ENCODE peak calls at places on chromosome X, in four cellular contexts. A, X, H and Y are unnamed samples.

GRCh38 chrX:24124227-24124799 is 25.2 kb upstream of the ZFX start:
- ATAC-seq in H (no peak), X (no peak), A (no peak), Y (no peak)

GRCh38 chrX:150086371-150086770 is 148.1 kb upstream of the EOLA2 start:
- ATAC-seq in H (no peak), A (no peak), X (no peak), Y (no peak)

GRCh38 chrX:15564981-15565579 is 35.7 kb downstream of the ACE2 start:
- ATAC-seq in A (peak; percentile 97), H (peak; percentile 92), X (peak; percentile 89), Y (peak; percentile 73)

GRCh38 chrX:45363596-45363995 is 162.9 kb upstream of the DIPK2B start:
- ATAC-seq in X (no peak), H (no peak), A (no peak), Y (no peak)

GRCh38 chrX:17081535-17081934 is 135.1 kb downstream of the REPS2 start:
- ATAC-seq in H (no peak), A (no peak), X (peak; percentile 65), Y (peak; percentile 75)

GRCh38 chrX:13076176-13076956 is 31.9 kb upstream of the FAM9C start:
- ATAC-seq in H (peak; percentile 58), X (no peak), A (peak; percentile 41), Y (no peak)

GRCh38 chrX:123854329-123854728 is 5.5 kb upstream of the XIAP start:
- ATAC-seq in A (no peak), X (no peak), H (no peak), Y (no peak)

GRCh38 chrX:30248854-30249253 is 1.9 kb downstream of the MAGEB1 start:
- ATAC-seq in A (no peak), X (no peak), H (no peak), Y (no peak)

GRCh38 chrX:119688856-119689455 is 4.0 kb downstream of the SEPTIN6 start:
- ATAC-seq in X (no peak), H (no peak), A (no peak), Y (no peak)

GRCh38 chrX:97234471-97235097 is 350.9 kb downstream of the RPA4 start:
- ATAC-seq in H (no peak), X (no peak), A (no peak), Y (no peak)

GRCh38 chrX:1249101-1249887 is 19.3 kb upstream of the CSF2RA start:
- ATAC-seq in A (peak; percentile 77), H (no peak), X (peak; percentile 85), Y (peak; percentile 62)

GRCh38 chrX:105758784-105759183 is 63.6 kb upstream of the NRK start:
- ATAC-seq in X (peak; percentile 83), H (no peak), A (no peak), Y (no peak)

GRCh38 chrX:53599781-53600396 is 86.6 kb downstream of the HUWE1 start:
- ATAC-seq in H (no peak), X (no peak), A (no peak), Y (no peak)

GRCh38 chrX:136126892-136127406 is 20.4 kb upstream of the FHL1 start:
- ATAC-seq in A (no peak), X (no peak), H (no peak), Y (no peak)

GRCh38 chrX:44997888-44998287 is 124.9 kb downstream of the KDM6A start:
- ATAC-seq in X (no peak), A (no peak), H (no peak), Y (no peak)

GRCh38 chrX:8668797-8669196 is 63.1 kb downstream of the ANOS1 start:
- ATAC-seq in X (no peak), H (no peak), A (no peak), Y (no peak)

GRCh38 chrX:38061335-38061734 is 55.0 kb downstream of the SYTL5 start:
- ATAC-seq in A (peak; percentile 98), H (peak; percentile 99), X (no peak), Y (no peak)

GRCh38 chrX:39508300-39508692 is 589.5 kb downstream of the BCOR start:
- ATAC-seq in X (no peak), H (no peak), A (no peak), Y (no peak)

GRCh38 chrX:110170029-110170428 is 147.9 kb downstream of the AMMECR1 start:
- ATAC-seq in A (no peak), X (no peak), H (no peak), Y (no peak)